ENCODE peak calls at places on chromosomes 4 and X, in six cellular contexts. One of them, this sample, is unnamed.

GRCh38 chrX:83469551-83469950 is 38.5 kb upstream of the POU3F4 start:
- DNase-seq in mammary epithelial cell: peak; percentile 6
- DNase-seq in CD8-positive, alpha-beta T cell: peak; percentile 5
- DNase-seq in upper lobe of left lung: no peak
- DNase-seq in keratinocyte: no peak
- DNase-seq in SK-N-SH: peak; percentile 15
- DNase-seq in this sample: peak; percentile 3

GRCh38 chr4:26484538-26484937 is 5.7 kb downstream of the CCKAR start:
- DNase-seq in mammary epithelial cell: no peak
- DNase-seq in CD8-positive, alpha-beta T cell: no peak
- DNase-seq in upper lobe of left lung: no peak
- DNase-seq in keratinocyte: no peak
- DNase-seq in SK-N-SH: no peak
- DNase-seq in this sample: no peak

GRCh38 chr4:183173580-183174526 is 74.8 kb downstream of the WWC2 start:
- DNase-seq in mammary epithelial cell: no peak
- DNase-seq in CD8-positive, alpha-beta T cell: no peak
- DNase-seq in upper lobe of left lung: no peak
- DNase-seq in keratinocyte: no peak
- DNase-seq in SK-N-SH: no peak
- DNase-seq in this sample: no peak

GRCh38 chrX:38066934-38067333 is 60.6 kb downstream of the SYTL5 start:
- DNase-seq in mammary epithelial cell: no peak
- DNase-seq in CD8-positive, alpha-beta T cell: no peak
- DNase-seq in upper lobe of left lung: no peak
- DNase-seq in keratinocyte: no peak
- DNase-seq in SK-N-SH: no peak
- DNase-seq in this sample: no peak

GRCh38 chrX:6227445-6227820 is 1.2 kb downstream of the NLGN4X start:
- DNase-seq in mammary epithelial cell: no peak
- DNase-seq in CD8-positive, alpha-beta T cell: no peak
- DNase-seq in upper lobe of left lung: no peak
- DNase-seq in keratinocyte: no peak
- DNase-seq in SK-N-SH: peak; percentile 20
- DNase-seq in this sample: no peak

GRCh38 chrX:150635952-150636351 is 57.2 kb upstream of the MTMR1 start:
- DNase-seq in mammary epithelial cell: peak; percentile 80
- DNase-seq in CD8-positive, alpha-beta T cell: no peak
- DNase-seq in upper lobe of left lung: no peak
- DNase-seq in keratinocyte: peak; percentile 13
- DNase-seq in SK-N-SH: no peak
- DNase-seq in this sample: no peak

GRCh38 chr4:17688011-17688441 is 73.6 kb downstream of the MED28 start:
- DNase-seq in mammary epithelial cell: peak; percentile 83
- DNase-seq in CD8-positive, alpha-beta T cell: no peak
- DNase-seq in upper lobe of left lung: no peak
- DNase-seq in keratinocyte: no peak
- DNase-seq in SK-N-SH: no peak
- DNase-seq in this sample: no peak

GRCh38 chr4:88352062-88352461 is 26.6 kb upstream of the HERC6 start:
- DNase-seq in mammary epithelial cell: peak; percentile 48
- DNase-seq in CD8-positive, alpha-beta T cell: no peak
- DNase-seq in upper lobe of left lung: no peak
- DNase-seq in keratinocyte: no peak
- DNase-seq in SK-N-SH: no peak
- DNase-seq in this sample: no peak

GRCh38 chrX:103999234-103999633 is 14.3 kb downstream of the H2BW1 start:
- DNase-seq in mammary epithelial cell: no peak
- DNase-seq in CD8-positive, alpha-beta T cell: no peak
- DNase-seq in upper lobe of left lung: no peak
- DNase-seq in keratinocyte: no peak
- DNase-seq in SK-N-SH: no peak
- DNase-seq in this sample: no peak

GRCh38 chr4:151862766-151863165 is 102.0 kb upstream of the GATB start:
- DNase-seq in mammary epithelial cell: peak; percentile 46
- DNase-seq in CD8-positive, alpha-beta T cell: no peak
- DNase-seq in upper lobe of left lung: no peak
- DNase-seq in keratinocyte: no peak
- DNase-seq in SK-N-SH: no peak
- DNase-seq in this sample: no peak

GRCh38 chr4:126051709-126052424 is 737.1 kb downstream of the FAT4 start:
- DNase-seq in mammary epithelial cell: peak; percentile 25
- DNase-seq in CD8-positive, alpha-beta T cell: no peak
- DNase-seq in upper lobe of left lung: no peak
- DNase-seq in keratinocyte: no peak
- DNase-seq in SK-N-SH: no peak
- DNase-seq in this sample: no peak

GRCh38 chr4:77600521-77601451 is 4.8 kb upstream of the CXCL13 start:
- DNase-seq in mammary epithelial cell: peak; percentile 23
- DNase-seq in CD8-positive, alpha-beta T cell: no peak
- DNase-seq in upper lobe of left lung: peak; percentile 23
- DNase-seq in keratinocyte: no peak
- DNase-seq in SK-N-SH: peak; percentile 38
- DNase-seq in this sample: no peak

GRCh38 chr4:57102050-57102564 is 8.1 kb downstream of the IGFBP7 start:
- DNase-seq in mammary epithelial cell: peak; percentile 31
- DNase-seq in CD8-positive, alpha-beta T cell: no peak
- DNase-seq in upper lobe of left lung: no peak
- DNase-seq in keratinocyte: no peak
- DNase-seq in SK-N-SH: no peak
- DNase-seq in this sample: no peak

GRCh38 chrX:41386222-41386990 is 52.4 kb downstream of the DDX3X start:
- DNase-seq in mammary epithelial cell: no peak
- DNase-seq in CD8-positive, alpha-beta T cell: no peak
- DNase-seq in upper lobe of left lung: no peak
- DNase-seq in keratinocyte: no peak
- DNase-seq in SK-N-SH: no peak
- DNase-seq in this sample: no peak

GRCh38 chr4:26804876-26805275 is 55.8 kb upstream of the STIM2 start:
- DNase-seq in mammary epithelial cell: no peak
- DNase-seq in CD8-positive, alpha-beta T cell: no peak
- DNase-seq in upper lobe of left lung: no peak
- DNase-seq in keratinocyte: no peak
- DNase-seq in SK-N-SH: no peak
- DNase-seq in this sample: peak; percentile 47

GRCh38 chr4:41935652-41936021 is 408 bp downstream of the TMEM33 start:
- DNase-seq in mammary epithelial cell: peak; percentile 36
- DNase-seq in CD8-positive, alpha-beta T cell: peak; percentile 32
- DNase-seq in upper lobe of left lung: no peak
- DNase-seq in keratinocyte: no peak
- DNase-seq in SK-N-SH: no peak
- DNase-seq in this sample: no peak

GRCh38 chr4:73831569-73831968 is 4.9 kb upstream of the CXCL6 start:
- DNase-seq in mammary epithelial cell: no peak
- DNase-seq in CD8-positive, alpha-beta T cell: no peak
- DNase-seq in upper lobe of left lung: no peak
- DNase-seq in keratinocyte: no peak
- DNase-seq in SK-N-SH: no peak
- DNase-seq in this sample: no peak

GRCh38 chr4:184782731-184783472 is 42.9 kb downstream of the ACSL1 start:
- DNase-seq in mammary epithelial cell: no peak
- DNase-seq in CD8-positive, alpha-beta T cell: no peak
- DNase-seq in upper lobe of left lung: no peak
- DNase-seq in keratinocyte: no peak
- DNase-seq in SK-N-SH: no peak
- DNase-seq in this sample: no peak

GRCh38 chrX:28498658-28499057 is 88.6 kb upstream of the IL1RAPL1 start:
- DNase-seq in mammary epithelial cell: peak; percentile 58
- DNase-seq in CD8-positive, alpha-beta T cell: no peak
- DNase-seq in upper lobe of left lung: no peak
- DNase-seq in keratinocyte: peak; percentile 11
- DNase-seq in SK-N-SH: no peak
- DNase-seq in this sample: no peak

DNA sequence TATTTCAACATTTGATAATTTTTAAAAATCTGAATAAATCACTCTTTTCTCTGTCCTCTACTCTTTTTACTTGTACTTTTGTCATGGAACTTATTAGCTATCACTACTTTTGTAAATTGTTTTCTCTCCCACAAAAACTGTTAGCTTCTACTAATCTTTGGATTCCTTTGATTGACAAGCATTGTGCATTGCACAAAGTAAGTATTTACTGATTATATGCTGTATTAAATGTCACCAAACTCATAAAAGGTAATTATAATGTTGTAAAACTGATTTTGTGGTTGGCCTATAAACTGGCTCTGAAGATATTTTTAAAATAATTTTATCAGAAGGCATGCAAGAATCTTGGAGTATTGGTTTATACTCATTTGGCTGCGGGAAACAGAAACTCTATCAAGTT is 15.0 kb upstream of the SEC24B start:
- DNase-seq in mammary epithelial cell: no peak
- DNase-seq in CD8-positive, alpha-beta T cell: no peak
- DNase-seq in upper lobe of left lung: no peak
- DNase-seq in keratinocyte: no peak
- DNase-seq in SK-N-SH: no peak
- DNase-seq in this sample: no peak
- H3K27ac ChIP-seq in mammary epithelial cell: no peak overlapping the region
- H3K27ac ChIP-seq in CD8-positive, alpha-beta T cell: no peak overlapping the region
- H3K27ac ChIP-seq in upper lobe of left lung: no peak overlapping the region
- H3K27ac ChIP-seq in keratinocyte: no peak overlapping the region
- H3K27ac ChIP-seq in SK-N-SH: no peak overlapping the region
- H3K27ac ChIP-seq in this sample: no peak overlapping the region

GRCh38 chr4:154120277-154120676 is 331.4 kb upstream of the SFRP2 start:
- DNase-seq in mammary epithelial cell: no peak
- DNase-seq in CD8-positive, alpha-beta T cell: no peak
- DNase-seq in upper lobe of left lung: no peak
- DNase-seq in keratinocyte: no peak
- DNase-seq in SK-N-SH: no peak
- DNase-seq in this sample: no peak

GRCh38 chr4:154123897-154124296 is 335.0 kb upstream of the SFRP2 start:
- DNase-seq in mammary epithelial cell: no peak
- DNase-seq in CD8-positive, alpha-beta T cell: no peak
- DNase-seq in upper lobe of left lung: no peak
- DNase-seq in keratinocyte: no peak
- DNase-seq in SK-N-SH: no peak
- DNase-seq in this sample: no peak

GRCh38 chr4:154124539-154125255 is 335.8 kb upstream of the SFRP2 start:
- DNase-seq in mammary epithelial cell: peak; percentile 96
- DNase-seq in CD8-positive, alpha-beta T cell: no peak
- DNase-seq in upper lobe of left lung: no peak
- DNase-seq in keratinocyte: peak; percentile 66
- DNase-seq in SK-N-SH: no peak
- DNase-seq in this sample: no peak

GRCh38 chr4:154120690-154121089 is 331.8 kb upstream of the SFRP2 start:
- DNase-seq in mammary epithelial cell: no peak
- DNase-seq in CD8-positive, alpha-beta T cell: no peak
- DNase-seq in upper lobe of left lung: no peak
- DNase-seq in keratinocyte: no peak
- DNase-seq in SK-N-SH: no peak
- DNase-seq in this sample: no peak

DNA sequence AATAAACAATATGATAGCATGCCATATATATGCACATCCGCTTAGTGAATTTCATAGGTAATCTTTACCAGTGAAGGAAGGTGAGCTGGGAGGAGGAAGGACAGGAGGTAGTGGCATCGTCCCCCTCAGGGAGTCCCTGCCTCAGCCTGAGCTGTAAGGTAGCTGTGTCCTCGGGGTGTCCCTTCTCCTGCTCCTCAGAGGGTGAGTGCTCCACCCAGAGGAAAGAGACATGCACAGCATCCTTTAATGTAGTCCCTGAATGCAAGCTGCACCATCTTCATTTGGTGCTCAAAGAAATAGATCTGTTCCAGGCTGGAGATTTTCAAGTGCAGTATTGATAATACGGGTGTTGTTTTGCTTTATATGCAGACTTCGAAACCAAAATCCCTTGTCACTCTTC is 330.4 kb upstream of the SFRP2 start:
- DNase-seq in mammary epithelial cell: no peak
- DNase-seq in CD8-positive, alpha-beta T cell: no peak
- DNase-seq in upper lobe of left lung: no peak
- DNase-seq in keratinocyte: no peak
- DNase-seq in SK-N-SH: no peak
- DNase-seq in this sample: no peak
- TF ChIP-seq CTCF in mammary epithelial cell: peak; percentile 25
- TF ChIP-seq CTCF in CD8-positive, alpha-beta T cell: no peak
- TF ChIP-seq CTCF in upper lobe of left lung: no peak
- TF ChIP-seq CTCF in keratinocyte: peak; percentile 40
- TF ChIP-seq CTCF in SK-N-SH: no peak
- TF ChIP-seq CTCF in this sample: no peak

GRCh38 chr4:47838445-47838844 is 578 bp upstream of the CORIN start:
- DNase-seq in mammary epithelial cell: no peak
- DNase-seq in CD8-positive, alpha-beta T cell: no peak
- DNase-seq in upper lobe of left lung: no peak
- DNase-seq in keratinocyte: no peak
- DNase-seq in SK-N-SH: no peak
- DNase-seq in this sample: no peak

GRCh38 chr4:47839259-47839658 is 1.4 kb upstream of the CORIN start:
- DNase-seq in mammary epithelial cell: peak; percentile 20
- DNase-seq in CD8-positive, alpha-beta T cell: peak; percentile 22
- DNase-seq in upper lobe of left lung: no peak
- DNase-seq in keratinocyte: no peak
- DNase-seq in SK-N-SH: no peak
- DNase-seq in this sample: no peak

GRCh38 chr4:47837582-47838294 is at the start of gene CORIN:
- DNase-seq in mammary epithelial cell: no peak
- DNase-seq in CD8-positive, alpha-beta T cell: peak; percentile 22
- DNase-seq in upper lobe of left lung: no peak
- DNase-seq in keratinocyte: no peak
- DNase-seq in SK-N-SH: no peak
- DNase-seq in this sample: no peak

GRCh38 chr4:47835489-47835888 is 2.4 kb downstream of the CORIN start:
- DNase-seq in mammary epithelial cell: no peak
- DNase-seq in CD8-positive, alpha-beta T cell: no peak
- DNase-seq in upper lobe of left lung: no peak
- DNase-seq in keratinocyte: no peak
- DNase-seq in SK-N-SH: no peak
- DNase-seq in this sample: no peak

GRCh38 chr4:47836655-47837581 is 949 bp downstream of the CORIN start:
- DNase-seq in mammary epithelial cell: peak; percentile 78
- DNase-seq in CD8-positive, alpha-beta T cell: peak; percentile 53
- DNase-seq in upper lobe of left lung: peak; percentile 92
- DNase-seq in keratinocyte: no peak
- DNase-seq in SK-N-SH: peak; percentile 88
- DNase-seq in this sample: peak; percentile 82
- H3K27ac ChIP-seq in mammary epithelial cell: no peak overlapping the region
- H3K27ac ChIP-seq in CD8-positive, alpha-beta T cell: no peak overlapping the region
- H3K27ac ChIP-seq in upper lobe of left lung: no peak overlapping the region
- H3K27ac ChIP-seq in keratinocyte: no peak overlapping the region
- H3K27ac ChIP-seq in SK-N-SH: peak overlapping the region; percentile 43
- H3K27ac ChIP-seq in this sample: no peak overlapping the region

GRCh38 chr4:139658983-139659382 is 6.6 kb upstream of the MGST2 start:
- DNase-seq in mammary epithelial cell: no peak
- DNase-seq in CD8-positive, alpha-beta T cell: no peak
- DNase-seq in upper lobe of left lung: no peak
- DNase-seq in keratinocyte: no peak
- DNase-seq in SK-N-SH: no peak
- DNase-seq in this sample: no peak

GRCh38 chr4:139663561-139664138 is 2.0 kb upstream of the MGST2 start:
- DNase-seq in mammary epithelial cell: no peak
- DNase-seq in CD8-positive, alpha-beta T cell: no peak
- DNase-seq in upper lobe of left lung: no peak
- DNase-seq in keratinocyte: no peak
- DNase-seq in SK-N-SH: no peak
- DNase-seq in this sample: no peak

GRCh38 chr4:139659735-139660424 is 5.7 kb upstream of the MGST2 start:
- DNase-seq in mammary epithelial cell: no peak
- DNase-seq in CD8-positive, alpha-beta T cell: no peak
- DNase-seq in upper lobe of left lung: no peak
- DNase-seq in keratinocyte: no peak
- DNase-seq in SK-N-SH: no peak
- DNase-seq in this sample: no peak

GRCh38 chr4:139658185-139658584 is 7.4 kb upstream of the MGST2 start:
- DNase-seq in mammary epithelial cell: no peak
- DNase-seq in CD8-positive, alpha-beta T cell: no peak
- DNase-seq in upper lobe of left lung: no peak
- DNase-seq in keratinocyte: no peak
- DNase-seq in SK-N-SH: no peak
- DNase-seq in this sample: no peak

GRCh38 chr4:139660518-139661149 is 5.0 kb upstream of the MGST2 start:
- DNase-seq in mammary epithelial cell: no peak
- DNase-seq in CD8-positive, alpha-beta T cell: no peak
- DNase-seq in upper lobe of left lung: no peak
- DNase-seq in keratinocyte: no peak
- DNase-seq in SK-N-SH: no peak
- DNase-seq in this sample: no peak
- TF ChIP-seq CTCF in mammary epithelial cell: no peak
- TF ChIP-seq CTCF in CD8-positive, alpha-beta T cell: no peak
- TF ChIP-seq CTCF in upper lobe of left lung: no peak
- TF ChIP-seq CTCF in keratinocyte: no peak
- TF ChIP-seq CTCF in SK-N-SH: no peak
- TF ChIP-seq CTCF in this sample: no peak

This sample was measured in dorsolateral prefrontal cortex.